ENCODE peak calls at places on chromosomes 2 and 18, in seven cellular contexts. T is B cell; Y is stimulated activated CD8-positive, alpha-beta memory T cell treated with anti-CD3 and anti-CD28 coated beads, Interleukin-7, amount 100 ng/mL, for 24 hours; V is heart right ventricle; G is AG09309; H is activated CD8-positive, alpha-beta memory T cell treated with anti-CD3 and anti-CD28 coated beads for 24 hours; Q is fibroblast of lung. A is an unnamed sample.

GRCh38 chr18:48300463-48300961 is 108.7 kb downstream of the ZBTB7C start:
- DNase-seq in V (no peak), Y (no peak), T (no peak), Q (no peak), G (no peak), H (no peak), A (no peak)

GRCh38 chr2:170512271-170512670 is 202.9 kb upstream of the SP5 start:
- DNase-seq in H (no peak), Y (no peak), G (no peak), Q (no peak), T (no peak), V (no peak), A (no peak)

GRCh38 chr18:59606193-59607175 is 90.7 kb downstream of the CCBE1 start:
- DNase-seq in T (no peak), Y (no peak), V (peak), Q (peak), H (no peak), G (no peak), A (peak)

GRCh38 chr2:9545502-9545901 is 10.1 kb downstream of the ADAM17 start:
- DNase-seq in H (no peak), V (no peak), Q (no peak), Y (no peak), G (no peak), T (no peak), A (no peak)

GRCh38 chr18:31275722-31276463 is 42.1 kb upstream of the DSG1 start:
- DNase-seq in Q (no peak), H (no peak), G (no peak), T (no peak), V (no peak), Y (no peak), A (no peak)

GRCh38 chr2:19274439-19274838 is 84.0 kb downstream of the OSR1 start:
- DNase-seq in Y (no peak), H (no peak), T (no peak), Q (no peak), V (no peak), G (no peak), A (no peak)

GRCh38 chr18:75200071-75200470 is 8.9 kb downstream of the PTGR3 start:
- DNase-seq in T (no peak), G (no peak), Q (no peak), H (no peak), V (no peak), Y (no peak), A (no peak)

GRCh38 chr18:70075906-70076305 is 128.2 kb upstream of the CD226 start:
- DNase-seq in Y (no peak), G (no peak), T (no peak), Q (peak), V (no peak), H (no peak), A (no peak)

GRCh38 chr2:149388120-149388816 is 57.9 kb downstream of the LYPD6 start:
- DNase-seq in G (no peak), H (no peak), Y (no peak), V (no peak), Q (peak), T (no peak), A (no peak)

GRCh38 chr2:112996635-112997034 is 8.6 kb upstream of the IL36A start:
- DNase-seq in Y (no peak), Q (no peak), G (no peak), V (no peak), H (peak), T (no peak), A (no peak)

GRCh38 chr2:222672068-222672401 is 577 bp downstream of the MOGAT1 start:
- DNase-seq in Q (no peak), T (no peak), Y (no peak), V (no peak), G (no peak), H (no peak), A (no peak)

GRCh38 chr2:59627599-59627998 is 925.9 kb downstream of the BCL11A start:
- DNase-seq in H (no peak), Y (no peak), G (no peak), V (no peak), T (no peak), Q (no peak), A (no peak)

GRCh38 chr2:152611458-152612231 is 105.6 kb downstream of the PRPF40A start:
- DNase-seq in H (no peak), V (peak), G (peak), T (peak), Q (peak), Y (no peak), A (no peak)

GRCh38 chr2:10135296-10136089 is 13.0 kb downstream of the RRM2 start:
- DNase-seq in G (no peak), H (no peak), Q (peak), V (no peak), Y (no peak), T (no peak), A (no peak)

GRCh38 chr2:172429351-172429968 is 2.1 kb downstream of the ITGA6 start:
- DNase-seq in Q (peak), H (no peak), G (no peak), Y (no peak), T (no peak), V (no peak), A (no peak)

GRCh38 chr2:3465844-3466481 is 53.4 kb downstream of the ADI1 start:
- DNase-seq in V (peak), Q (peak), T (no peak), Y (no peak), H (no peak), G (peak), A (no peak)

GRCh38 chr18:72107647-72108046 is 436.5 kb downstream of the CBLN2 start:
- DNase-seq in Q (peak), Y (no peak), V (no peak), H (no peak), G (no peak), T (no peak), A (no peak)

GRCh38 chr2:158688722-158689121 is 106.4 kb upstream of the DAPL1 start:
- DNase-seq in Q (peak), V (no peak), Y (no peak), T (no peak), H (no peak), G (peak), A (peak)

GRCh38 chr18:8629602-8630001 is 20.4 kb downstream of the RAB12 start:
- DNase-seq in G (no peak), Q (no peak), T (no peak), H (no peak), V (no peak), Y (no peak), A (no peak)

GRCh38 chr2:65722028-65722427 is 289.6 kb upstream of the SPRED2 start:
- DNase-seq in G (no peak), T (no peak), V (peak), H (no peak), Y (no peak), Q (peak), A (peak)

GRCh38 chr2:229917793-229918192 is 4.0 kb downstream of the TRIP12 start:
- DNase-seq in V (no peak), Q (no peak), Y (no peak), G (no peak), T (no peak), H (peak), A (no peak)

GRCh38 chr2:149858916-149859634 is 271.5 kb upstream of the MMADHC start:
- DNase-seq in T (no peak), G (peak), V (no peak), Y (no peak), Q (peak), H (no peak), A (no peak)

GRCh38 chr2:223585691-223586090 is 16.5 kb downstream of the SCG2 start:
- DNase-seq in H (no peak), T (no peak), V (no peak), Q (peak), G (no peak), Y (no peak), A (peak)

GRCh38 chr2:37555457-37555856 is 116.0 kb downstream of the CDC42EP3 start:
- DNase-seq in V (no peak), Y (no peak), T (peak), G (no peak), Q (no peak), H (no peak), A (no peak)

GRCh38 chr2:163338270-163338669 is 397.5 kb downstream of the FIGN start:
- DNase-seq in T (no peak), Q (no peak), H (no peak), V (no peak), G (no peak), Y (no peak), A (no peak)

GRCh38 chr18:34467059-34467458 is 242.3 kb upstream of the NOL4 start:
- DNase-seq in H (no peak), Q (peak), Y (no peak), V (no peak), T (no peak), G (no peak), A (no peak)

GRCh38 chr18:26457611-26458350 is 90.6 kb downstream of the KCTD1 start:
- DNase-seq in V (no peak), T (no peak), Q (no peak), Y (no peak), H (no peak), G (no peak), A (peak)

GRCh38 chr2:240159251-240159839 is 18.9 kb upstream of the OTOS start:
- DNase-seq in T (no peak), Y (no peak), Q (no peak), V (no peak), G (no peak), H (no peak), A (no peak)

GRCh38 chr2:113126845-113127645 is at the start of gene IL1RN:
- DNase-seq in T (no peak), Y (no peak), H (no peak), V (peak), G (no peak), Q (no peak), A (peak)

GRCh38 chr18:79643049-79643765 is 36.4 kb upstream of the CTDP1 start:
- DNase-seq in Y (no peak), G (no peak), Q (no peak), H (no peak), T (peak), V (no peak), A (no peak)

GRCh38 chr18:58338961-58339722 is 289.7 kb downstream of the ALPK2 start:
- DNase-seq in Y (no peak), G (no peak), Q (no peak), H (no peak), V (no peak), T (no peak), A (peak)

GRCh38 chr2:236762628-236763027 is 193.0 kb downstream of the ACKR3 start:
- DNase-seq in Y (no peak), Q (no peak), G (no peak), T (no peak), V (no peak), H (no peak), A (no peak)

GRCh38 chr2:1430491-1430890 is 17.2 kb downstream of the TPO start:
- DNase-seq in G (no peak), V (no peak), Y (no peak), T (no peak), Q (no peak), H (no peak), A (no peak)

GRCh38 chr2:218823456-218823855 is 8.1 kb downstream of the PRKAG3 start:
- DNase-seq in H (no peak), T (no peak), Q (no peak), G (no peak), Y (no peak), V (no peak), A (no peak)

GRCh38 chr18:41744664-41745063 is 210.4 kb upstream of the PIK3C3 start:
- DNase-seq in T (no peak), Y (no peak), V (no peak), G (no peak), Q (peak), H (no peak), A (no peak)

GRCh38 chr2:119431976-119432881 is 575 bp downstream of the TMEM37 start:
- DNase-seq in Y (no peak), V (no peak), Q (peak), H (peak), T (no peak), G (no peak), A (no peak)